ENCODE peak calls at places on chromosomes 2 and 18, in four cellular contexts. H, P, X and J are unnamed samples. For H3K9me3, the result is how much of the 10 kb centered on the place peaks cover.

GRCh38 chr18:8367217-8367988 is 241.8 kb upstream of the RAB12 start:
- DNase-seq in X (peak), H (no peak), P (no peak), J (no peak)

GRCh38 chr2:223055836-223056235 is 3.8 kb downstream of the KCNE4 start:
- DNase-seq in H (no peak), X (no peak), P (no peak), J (no peak)

GRCh38 chr2:195535911-195536522 is 121.0 kb upstream of the SLC39A10 start:
- DNase-seq in P (peak), H (no peak), X (no peak), J (no peak)

GRCh38 chr2:31523871-31524492 is 56.8 kb downstream of the SRD5A2 start:
- DNase-seq in H (no peak), P (peak), X (peak), J (peak)

GRCh38 chr18:43061816-43062215 is 53.7 kb downstream of the RIT2 start:
- DNase-seq in X (no peak), H (no peak), P (no peak), J (no peak)

GRCh38 chr18:44916429-44917183 is 235.9 kb downstream of the SETBP1 start:
- DNase-seq in P (no peak), X (no peak), H (no peak), J (no peak)

GRCh38 chr2:158921599-158922408 is 46.6 kb upstream of the TANC1 start:
- DNase-seq in P (no peak), H (no peak), X (no peak), J (no peak)

GRCh38 chr2:34998726-34999125 is 1356.9 kb upstream of the CRIM1 start:
- DNase-seq in H (no peak), P (no peak), X (no peak), J (no peak)

GRCh38 chr2:12649602-12650400 is 66.9 kb upstream of the TRIB2 start:
- DNase-seq in X (no peak), P (peak), H (no peak), J (no peak)

GRCh38 chr2:85291425-85292023 is 36.3 kb downstream of the TGOLN2 start:
- DNase-seq in H (no peak), P (no peak), X (no peak), J (no peak)

GRCh38 chr2:213562539-213563180 is 278.4 kb downstream of the SPAG16 start:
- DNase-seq in P (no peak), X (peak), H (no peak), J (no peak)

GRCh38 chr2:163462993-163463392 is 272.8 kb downstream of the FIGN start:
- DNase-seq in P (no peak), X (no peak), H (no peak), J (no peak)

GRCh38 chr2:239688840-239689239 is 288.0 kb upstream of the HDAC4 start:
- DNase-seq in H (no peak), X (no peak), P (no peak), J (no peak)

GRCh38 chr18:55998071-55998522 is 410.1 kb upstream of the TCF4 start:
- DNase-seq in H (no peak), X (no peak), P (no peak), J (no peak)

GRCh38 chr2:75403991-75404428 is 156.7 kb downstream of the EVA1A start:
- DNase-seq in X (peak), H (no peak), P (no peak), J (no peak)

GRCh38 chr2:141035846-141036420 is 1094.9 kb downstream of the LRP1B start:
- DNase-seq in P (no peak), H (no peak), X (no peak), J (no peak)

GRCh38 chr18:35186491-35187034 is 54.3 kb upstream of the ZNF397 start:
- DNase-seq in X (peak), H (no peak), P (no peak), J (no peak)

DNA sequence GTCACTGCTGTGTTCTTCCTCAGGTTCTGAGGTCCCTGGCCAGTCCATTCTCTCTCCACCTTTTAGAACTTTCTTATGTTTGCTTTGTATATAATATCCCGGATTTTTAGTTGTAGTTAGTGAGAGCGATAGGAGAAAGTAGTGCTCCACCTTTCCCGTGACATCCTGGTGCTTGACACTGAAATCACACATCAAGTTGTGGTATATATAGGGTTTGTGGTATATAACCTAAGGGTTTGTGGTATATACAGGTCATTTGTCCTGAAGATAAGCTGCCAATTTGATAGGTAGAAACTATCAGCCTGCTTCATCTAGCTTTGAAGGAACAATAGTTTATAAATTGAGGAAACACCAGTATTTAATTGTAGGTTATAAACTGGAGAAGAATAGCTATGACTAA is 13.1 kb downstream of the ZNF892 start:
- DNase-seq in P (no peak), H (no peak), X (no peak), J (no peak)
- H3K9me3 ChIP-seq in P (half or more), H (half or more), X (under half), J (under half)

GRCh38 chr18:79889569-79889968 is 61.9 kb downstream of the SLC66A2 start:
- DNase-seq in P (no peak), X (no peak), H (no peak), J (no peak)

GRCh38 chr18:79884296-79884962 is 67.0 kb downstream of the SLC66A2 start:
- DNase-seq in P (no peak), H (no peak), X (no peak), J (no peak)

GRCh38 chr18:79888016-79888415 is 63.4 kb downstream of the SLC66A2 start:
- DNase-seq in X (no peak), P (no peak), H (no peak), J (no peak)

GRCh38 chr18:79884963-79885728 is 66.3 kb downstream of the SLC66A2 start:
- DNase-seq in X (no peak), H (no peak), P (no peak), J (no peak)

GRCh38 chr18:79887181-79888000 is 64.1 kb downstream of the SLC66A2 start:
- DNase-seq in P (no peak), X (no peak), H (no peak), J (no peak)
- H3K9me3 ChIP-seq in P (half or more), X (under half), H (under half), J (under half)

GRCh38 chr2:176115883-176116813 is at the start of gene HOXD10:
- DNase-seq in H (no peak), X (peak), P (no peak), J (no peak)
- H3K9me3 ChIP-seq in H (under half), X (under half), P (under half), J (under half)

GRCh38 chr2:229085439-229085838 is 185.6 kb downstream of the PID1 start:
- DNase-seq in H (no peak), P (no peak), X (no peak), J (no peak)
- H3K9me3 ChIP-seq in H (under half), P (under half), X (under half), J (under half)

GRCh38 chr2:15206419-15206818 is 354.7 kb downstream of the NBAS start:
- DNase-seq in H (no peak), X (no peak), P (no peak), J (no peak)

DNA sequence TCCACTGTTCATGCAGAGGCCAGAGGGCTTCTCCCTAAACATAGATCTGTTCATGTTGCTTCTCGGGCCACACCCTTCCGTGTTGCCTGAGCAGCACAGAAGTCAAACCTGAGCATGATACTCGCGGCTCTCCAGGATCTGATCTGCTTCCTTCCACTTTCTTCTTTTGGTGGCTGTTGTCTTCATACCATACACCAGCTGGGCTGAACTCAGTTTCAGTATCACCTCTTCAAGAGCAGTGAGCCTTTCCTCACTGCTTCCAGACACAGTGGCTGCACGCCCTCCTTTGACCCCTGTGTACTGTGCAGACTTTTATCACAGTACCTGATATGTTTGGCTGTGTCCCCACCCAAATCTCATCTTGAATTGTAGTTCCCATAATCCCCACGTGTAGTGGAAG is 348.9 kb downstream of the NBAS start:
- DNase-seq in X (no peak), P (no peak), H (no peak), J (no peak)
- H3K9me3 ChIP-seq in X (under half), P (under half), H (under half), J (under half)

DNA sequence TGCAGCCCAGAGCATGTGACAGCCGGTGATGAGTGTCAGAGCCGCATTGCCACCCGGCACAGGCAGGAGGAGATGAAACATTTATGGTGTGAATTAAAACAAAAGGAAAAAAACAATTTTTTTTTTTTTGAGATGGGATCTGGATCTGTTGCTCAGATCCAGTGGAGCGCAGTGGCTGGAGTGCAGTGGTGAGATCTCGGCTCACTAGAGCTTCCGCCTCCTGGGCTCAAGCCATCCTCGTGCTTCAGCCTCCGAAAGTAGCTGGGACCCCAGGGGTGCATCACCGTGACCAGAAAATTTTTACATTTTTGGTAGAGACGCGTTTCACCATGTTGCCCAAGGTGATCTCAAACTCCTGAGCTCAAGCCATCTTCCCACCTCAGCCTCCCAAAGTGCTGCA is 182.1 kb upstream of the SALL3 start:
- DNase-seq in X (no peak), H (no peak), P (no peak), J (no peak)
- H3K9me3 ChIP-seq in X (under half), H (under half), P (under half), J (under half)

GRCh38 chr2:95262896-95263542 is 11.2 kb upstream of the PROM2 start:
- DNase-seq in P (no peak), X (peak), H (no peak), J (no peak)

GRCh38 chr2:95267458-95268207 is 6.6 kb upstream of the PROM2 start:
- DNase-seq in H (no peak), X (no peak), P (no peak), J (no peak)

GRCh38 chr2:95266781-95267430 is 7.3 kb upstream of the PROM2 start:
- DNase-seq in P (no peak), X (no peak), H (no peak), J (no peak)

GRCh38 chr2:95264626-95265025 is 9.6 kb upstream of the PROM2 start:
- DNase-seq in X (no peak), H (no peak), P (no peak), J (no peak)

GRCh38 chr2:95265182-95265581 is 9.1 kb upstream of the PROM2 start:
- DNase-seq in H (no peak), P (no peak), X (no peak), J (no peak)
- H3K9me3 ChIP-seq in H (under half), P (under half), X (under half), J (under half)

GRCh38 chr2:24540011-24540477 is 49.0 kb downstream of the NCOA1 start:
- DNase-seq in P (no peak), H (no peak), X (no peak), J (no peak)
- H3K9me3 ChIP-seq in P (under half), H (under half), X (under half), J (under half)

DNA sequence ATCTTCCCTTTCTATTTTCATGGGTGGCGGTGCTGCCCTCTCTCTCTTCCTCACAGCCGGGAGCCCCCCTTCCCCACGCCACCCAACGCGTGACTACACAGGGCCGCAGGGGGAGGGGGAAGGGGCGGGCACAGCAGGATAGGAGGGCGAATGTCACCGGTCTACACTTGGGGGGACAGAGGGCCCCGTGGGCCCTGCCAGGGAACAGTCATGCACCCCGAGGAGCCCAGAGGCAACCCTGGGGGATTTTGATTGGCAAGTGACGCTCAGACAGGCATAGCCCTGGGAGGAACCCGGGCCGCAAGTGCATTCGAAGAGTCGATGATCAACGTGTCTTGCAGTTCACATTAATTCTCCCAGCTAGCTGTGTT is 91.1 kb upstream of the ANKRD30BL start:
- DNase-seq in H (no peak), P (no peak), X (no peak), J (no peak)
- H3K9me3 ChIP-seq in H (under half), P (half or more), X (under half), J (under half)

GRCh38 chr2:14288016-14288415 is 344.5 kb upstream of the LRATD1 start:
- DNase-seq in P (no peak), H (peak), X (peak), J (no peak)
- H3K9me3 ChIP-seq in P (under half), H (under half), X (under half), J (under half)